ENCODE peak calls at places on chromosomes 5 and 9, in five cellular contexts. E is SK-N-SH, J is fibroblast of mammary gland, L is heart left ventricle, X is psoas muscle. M is an unnamed sample.

GRCh38 chr5:177438468-177438867 is 8.1 kb upstream of the PRR7 start:
- DNase-seq in J (no peak), X (no peak), E (no peak), L (no peak), M (no peak)

GRCh38 chr5:160938532-160938931 is 86.5 kb upstream of the ATP10B start:
- DNase-seq in X (no peak), J (no peak), L (no peak), E (no peak), M (peak)

GRCh38 chr9:75993434-75993833 is 103.0 kb downstream of the PCSK5 start:
- DNase-seq in L (no peak), E (no peak), X (no peak), J (peak), M (peak)

GRCh38 chr5:137361275-137361674 is 137.9 kb downstream of the SPOCK1 start:
- DNase-seq in J (no peak), L (no peak), E (peak), X (no peak), M (no peak)

GRCh38 chr5:177608243-177609075 is 8.5 kb downstream of the B4GALT7 start:
- DNase-seq in L (no peak), X (no peak), E (no peak), J (no peak), M (no peak)

GRCh38 chr5:41410307-41410706 is 100.1 kb downstream of the PLCXD3 start:
- DNase-seq in L (no peak), J (no peak), E (no peak), X (no peak), M (no peak)

GRCh38 chr5:19314840-19315239 is 673.2 kb downstream of the CDH18 start:
- DNase-seq in L (no peak), E (no peak), X (no peak), J (no peak), M (peak)

GRCh38 chr5:139746691-139747582 is 48.7 kb upstream of the PSD2 start:
- DNase-seq in E (peak), X (peak), J (peak), L (peak), M (no peak)

GRCh38 chr9:120344230-120344629 is 235.7 kb downstream of the CDK5RAP2 start:
- DNase-seq in J (peak), L (no peak), E (no peak), X (no peak), M (no peak)

GRCh38 chr5:103514381-103514780 is 48.2 kb downstream of the NUDT12 start:
- DNase-seq in E (no peak), L (no peak), J (no peak), X (no peak), M (no peak)

GRCh38 chr5:107668933-107669542 is 1.7 kb downstream of the EFNA5 start:
- DNase-seq in E (peak), L (peak), J (no peak), X (peak), M (no peak)

GRCh38 chr9:72828281-72828731 is 124.5 kb downstream of the ALDH1A1 start:
- DNase-seq in X (no peak), E (no peak), J (peak), L (no peak), M (peak)

GRCh38 chr5:110751902-110752762 is 13.3 kb downstream of the SLC25A46 start:
- DNase-seq in J (peak), E (no peak), X (no peak), L (no peak), M (no peak)

GRCh38 chr9:120402741-120403542 is 177.0 kb downstream of the CDK5RAP2 start:
- DNase-seq in J (peak), E (no peak), L (no peak), X (no peak), M (no peak)

GRCh38 chr5:58925627-58926545 is 343.0 kb downstream of the RAB3C start:
- DNase-seq in L (no peak), X (no peak), J (no peak), E (no peak), M (no peak)

GRCh38 chr9:12933957-12934356 is 159.1 kb downstream of the LURAP1L start:
- DNase-seq in E (no peak), X (no peak), L (no peak), J (peak), M (no peak)

GRCh38 chr5:84706678-84707641 is 322.3 kb upstream of the EDIL3 start:
- DNase-seq in L (no peak), E (no peak), X (no peak), J (no peak), M (no peak)

GRCh38 chr5:42943931-42944631 is 96.0 kb downstream of the ANXA2R start:
- DNase-seq in J (no peak), E (no peak), L (peak), X (no peak), M (no peak)

GRCh38 chr5:102622244-102622643 is 123.4 kb upstream of the SLCO6A1 start:
- DNase-seq in J (peak), E (peak), X (no peak), L (no peak), M (no peak)

GRCh38 chr5:92906798-92907380 is 674.1 kb downstream of the NR2F1-AS1 start:
- DNase-seq in L (no peak), E (no peak), J (no peak), X (no peak), M (no peak)

GRCh38 chr9:78871452-78872331 is 574.8 kb downstream of the PSAT1 start:
- DNase-seq in X (no peak), E (no peak), L (no peak), J (peak), M (peak)

GRCh38 chr5:86909461-86909881 is 291.7 kb downstream of the COX7C start:
- DNase-seq in J (peak), E (no peak), L (no peak), X (no peak), M (no peak)

GRCh38 chr9:3863114-3863528 is 337.3 kb upstream of the RFX3 start:
- DNase-seq in J (peak), E (peak), L (no peak), X (no peak), M (no peak)

GRCh38 chr5:135739383-135739961 is 95.0 kb upstream of the SLC25A48 start:
- DNase-seq in E (no peak), L (no peak), J (peak), X (no peak), M (no peak)

GRCh38 chr5:112373888-112374287 is 45.2 kb downstream of the EPB41L4A start:
- DNase-seq in J (no peak), L (no peak), X (no peak), E (no peak), M (no peak)

GRCh38 chr5:171954721-171955120 is 51.7 kb downstream of the FBXW11 start:
- DNase-seq in L (no peak), X (no peak), J (peak), E (no peak), M (no peak)

GRCh38 chr5:171955761-171956160 is 50.7 kb downstream of the FBXW11 start:
- DNase-seq in E (no peak), L (no peak), X (no peak), J (no peak), M (no peak)

GRCh38 chr5:171956314-171956713 is 50.1 kb downstream of the FBXW11 start:
- DNase-seq in E (no peak), X (no peak), L (no peak), J (no peak), M (no peak)

GRCh38 chr5:171951218-171951617 is 55.2 kb downstream of the FBXW11 start:
- DNase-seq in J (no peak), L (no peak), E (no peak), X (no peak), M (no peak)

DNA sequence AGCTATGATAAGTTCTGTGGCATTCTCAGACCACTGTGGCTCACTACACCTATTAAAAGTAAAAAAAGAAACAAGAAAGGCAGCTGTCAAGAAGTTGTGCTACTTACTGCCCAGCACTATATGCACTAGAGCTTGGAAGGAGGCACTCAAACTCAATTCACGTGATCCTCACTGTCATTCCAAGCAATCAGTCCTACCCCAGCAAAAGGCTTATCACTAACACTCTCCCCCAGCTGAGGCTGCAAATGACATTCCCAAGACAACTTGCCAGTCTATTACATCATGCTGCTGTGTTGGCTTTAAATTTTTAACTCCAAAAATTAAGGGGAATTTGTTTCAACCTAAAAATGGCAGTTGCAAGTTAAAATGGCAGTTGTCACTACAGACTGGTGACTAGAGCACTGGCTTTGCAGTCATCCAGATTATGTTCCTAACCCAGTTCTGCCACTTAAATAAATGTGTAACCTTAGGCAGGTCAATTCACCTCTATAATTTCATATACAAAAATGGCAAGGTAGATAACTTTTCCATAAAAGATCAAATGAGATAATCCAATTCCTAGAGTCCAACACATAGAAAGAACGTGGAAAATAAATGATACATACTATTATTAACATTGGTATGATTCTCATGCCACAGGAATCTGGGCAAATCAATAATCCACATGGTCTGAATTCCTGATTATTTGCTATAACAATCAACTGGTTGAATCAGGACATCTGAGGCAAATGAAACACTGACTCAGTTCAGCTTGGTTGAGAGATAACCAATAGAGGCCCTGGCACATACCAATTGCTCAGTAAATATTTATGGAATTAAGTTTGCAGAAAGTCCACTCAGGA is 52.4 kb downstream of the FBXW11 start:
- DNase-seq in J (peak), L (no peak), X (no peak), E (no peak), M (no peak)
- H3K4me3 ChIP-seq in J (no peak), L (no peak), X (no peak), E (no peak), M (no peak)

DNA sequence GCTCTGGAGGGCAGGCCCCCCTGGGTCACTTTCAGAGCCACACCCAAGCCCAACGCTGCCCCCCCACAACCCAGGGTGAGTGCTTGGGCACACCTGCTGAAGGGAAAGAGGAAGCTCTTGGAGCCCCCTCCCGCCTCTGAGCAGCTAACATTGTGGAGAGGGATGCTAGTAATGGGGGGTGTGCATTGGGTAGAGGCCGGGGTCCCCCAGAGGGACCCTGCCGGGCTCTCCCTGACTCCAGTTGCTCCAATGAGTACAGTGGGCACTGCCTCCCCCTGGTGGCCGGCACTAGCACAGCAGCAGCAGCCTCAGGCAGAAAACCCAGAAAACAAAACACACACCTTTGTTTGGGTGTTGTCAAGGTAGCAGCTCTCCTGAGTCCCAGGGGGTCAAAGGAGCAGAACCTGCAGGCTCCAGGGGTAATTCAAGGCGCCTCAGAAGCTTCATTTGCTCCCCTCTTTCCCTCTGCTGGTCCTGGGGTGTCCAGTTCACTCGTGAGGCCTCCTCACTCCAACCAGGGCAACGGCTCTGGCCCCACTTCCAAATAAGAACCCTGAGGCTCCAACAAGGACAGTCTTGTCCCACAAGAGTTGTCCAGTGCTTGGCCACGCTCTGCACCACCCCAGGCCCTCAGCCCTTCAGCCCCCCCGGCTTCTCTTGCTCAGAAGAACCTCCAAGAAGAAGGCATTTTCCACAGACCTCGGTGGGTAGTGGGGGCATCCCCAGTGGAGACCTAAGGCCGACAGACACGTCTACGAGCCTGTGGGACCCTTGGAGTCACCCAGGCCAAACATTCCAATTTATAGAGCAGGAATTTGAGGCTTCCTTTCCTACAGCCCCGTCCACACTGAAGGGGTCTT is 16.1 kb downstream of the GBGT1 start:
- DNase-seq in L (peak), E (peak), X (peak), J (peak), M (no peak)
- TF ChIP-seq CTCF in L (peak), E (peak), X (peak), J (peak), M (peak)

DNA sequence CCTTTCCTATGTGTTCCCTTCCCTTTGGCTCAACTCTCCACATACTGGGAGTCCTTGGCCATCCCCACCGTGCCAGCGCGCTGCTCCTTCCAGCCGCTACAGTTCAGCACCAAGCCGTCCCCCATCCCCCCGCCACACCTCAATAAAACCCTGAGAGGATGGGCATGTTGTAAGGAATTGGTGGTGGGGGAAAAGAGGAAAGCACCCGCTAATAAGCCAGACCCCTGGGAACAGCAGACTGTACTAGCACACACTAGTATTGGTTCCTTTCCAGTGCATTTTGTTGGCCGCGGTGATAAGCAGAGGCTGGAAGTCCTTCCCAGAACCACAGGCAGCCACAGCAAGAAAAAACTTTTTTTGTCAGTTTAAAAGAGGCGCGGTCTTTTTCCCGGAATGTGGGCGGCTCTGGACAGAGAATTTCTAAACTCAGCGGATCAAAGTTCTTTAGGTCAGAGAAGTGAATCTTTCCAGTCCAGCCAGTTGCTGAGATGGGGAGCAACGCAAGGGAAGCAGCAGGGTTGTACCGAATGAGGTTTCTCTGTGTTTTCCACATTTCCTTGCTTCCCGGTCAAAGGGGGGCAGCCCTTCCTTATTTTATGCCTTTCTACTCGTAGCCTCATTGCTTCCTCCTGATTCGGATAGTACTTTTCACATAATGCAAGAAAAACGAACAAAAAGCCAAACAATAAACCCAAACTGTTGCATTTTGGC is 2.1 kb downstream of the CHSY3 start:
- DNase-seq in E (peak), X (peak), J (peak), L (peak), M (no peak)
- H3K4me3 ChIP-seq in E (no peak), X (peak), J (peak), L (peak), M (peak)

GRCh38 chr5:141767671-141768070 is 85.6 kb upstream of the ARAP3 start:
- DNase-seq in L (no peak), E (no peak), J (no peak), X (no peak), M (no peak)
- TF ChIP-seq CTCF in L (no peak), E (no peak), J (no peak), X (no peak), M (no peak)

GRCh38 chr9:92804727-92805126 is 40.1 kb upstream of the BICD2 start:
- DNase-seq in X (no peak), L (no peak), E (no peak), J (no peak), M (no peak)

GRCh38 chr9:92807031-92807756 is 42.6 kb upstream of the BICD2 start:
- DNase-seq in E (peak), X (no peak), J (no peak), L (no peak), M (no peak)

GRCh38 chr9:92807757-92808725 is 43.4 kb upstream of the BICD2 start:
- DNase-seq in J (no peak), L (no peak), X (no peak), E (peak), M (no peak)

GRCh38 chr9:92808726-92809451 is 44.3 kb upstream of the BICD2 start:
- DNase-seq in E (peak), J (peak), L (peak), X (peak), M (peak)
- H3K4me3 ChIP-seq in E (no peak), J (no peak), L (peak), X (peak), M (peak)

M was measured in retinal pigment epithelial cell.